ENCODE peak calls at places on chromosome 18, in six cellular contexts. One of them, this sample, is unnamed.

GRCh38 chr18:63832470-63832869 is 55.0 kb upstream of the SERPINB2 start:
- DNase-seq in astrocyte of the spinal cord: peak
- DNase-seq in GM23338: no peak
- DNase-seq in fibroblast of the aortic adventitia: no peak
- DNase-seq in HCT116: no peak
- DNase-seq in tibial artery: no peak
- DNase-seq in this sample: no peak

GRCh38 chr18:7950380-7951143 is 383.4 kb downstream of the PTPRM start:
- DNase-seq in astrocyte of the spinal cord: peak
- DNase-seq in GM23338: no peak
- DNase-seq in fibroblast of the aortic adventitia: peak
- DNase-seq in HCT116: peak
- DNase-seq in tibial artery: no peak
- DNase-seq in this sample: no peak

GRCh38 chr18:80034068-80034851 is at the start of gene RBFA:
- DNase-seq in fibroblast of the aortic adventitia: peak
- DNase-seq in tibial artery: peak
- DNase-seq in astrocyte of the spinal cord: peak
- DNase-seq in GM23338: peak
- DNase-seq in HCT116: peak
- DNase-seq in this sample: peak

GRCh38 chr18:23324056-23324811 is 128.9 kb upstream of the RIOK3 start:
- DNase-seq in astrocyte of the spinal cord: peak
- DNase-seq in fibroblast of the aortic adventitia: no peak
- DNase-seq in GM23338: peak
- DNase-seq in HCT116: no peak
- DNase-seq in tibial artery: no peak
- DNase-seq in this sample: no peak

GRCh38 chr18:7452331-7452730 is 114.8 kb upstream of the PTPRM start:
- DNase-seq in tibial artery: no peak
- DNase-seq in HCT116: peak
- DNase-seq in fibroblast of the aortic adventitia: no peak
- DNase-seq in GM23338: peak
- DNase-seq in astrocyte of the spinal cord: peak
- DNase-seq in this sample: no peak

GRCh38 chr18:79245517-79246001 is 150.2 kb upstream of the NFATC1 start:
- DNase-seq in astrocyte of the spinal cord: no peak
- DNase-seq in tibial artery: no peak
- DNase-seq in GM23338: no peak
- DNase-seq in fibroblast of the aortic adventitia: no peak
- DNase-seq in HCT116: peak
- DNase-seq in this sample: no peak

GRCh38 chr18:9792565-9793226 is 84.6 kb downstream of the RAB31 start:
- DNase-seq in fibroblast of the aortic adventitia: no peak
- DNase-seq in GM23338: peak
- DNase-seq in astrocyte of the spinal cord: no peak
- DNase-seq in HCT116: no peak
- DNase-seq in tibial artery: no peak
- DNase-seq in this sample: no peak

GRCh38 chr18:59898609-59899297 is 1.0 kb upstream of the PMAIP1 start:
- DNase-seq in GM23338: no peak
- DNase-seq in tibial artery: no peak
- DNase-seq in HCT116: no peak
- DNase-seq in fibroblast of the aortic adventitia: no peak
- DNase-seq in astrocyte of the spinal cord: no peak
- DNase-seq in this sample: no peak

GRCh38 chr18:79740741-79741700 is 56.7 kb upstream of the KCNG2 start:
- DNase-seq in GM23338: no peak
- DNase-seq in tibial artery: peak
- DNase-seq in astrocyte of the spinal cord: peak
- DNase-seq in fibroblast of the aortic adventitia: no peak
- DNase-seq in HCT116: no peak
- DNase-seq in this sample: no peak

GRCh38 chr18:60019463-60019840 is 119.7 kb downstream of the PMAIP1 start:
- DNase-seq in GM23338: no peak
- DNase-seq in astrocyte of the spinal cord: peak
- DNase-seq in HCT116: no peak
- DNase-seq in tibial artery: no peak
- DNase-seq in fibroblast of the aortic adventitia: peak
- DNase-seq in this sample: peak

GRCh38 chr18:48924621-48925601 is 25.9 kb downstream of the SMAD7 start:
- DNase-seq in HCT116: no peak
- DNase-seq in astrocyte of the spinal cord: no peak
- DNase-seq in fibroblast of the aortic adventitia: no peak
- DNase-seq in tibial artery: peak
- DNase-seq in GM23338: no peak
- DNase-seq in this sample: no peak

GRCh38 chr18:74977041-74977440 is 231.9 kb downstream of the PTGR3 start:
- DNase-seq in fibroblast of the aortic adventitia: no peak
- DNase-seq in tibial artery: no peak
- DNase-seq in HCT116: no peak
- DNase-seq in astrocyte of the spinal cord: no peak
- DNase-seq in GM23338: no peak
- DNase-seq in this sample: no peak

GRCh38 chr18:55110436-55110835 is 151.2 kb upstream of the CCDC68 start:
- DNase-seq in HCT116: no peak
- DNase-seq in fibroblast of the aortic adventitia: no peak
- DNase-seq in astrocyte of the spinal cord: no peak
- DNase-seq in GM23338: no peak
- DNase-seq in tibial artery: no peak
- DNase-seq in this sample: no peak

GRCh38 chr18:55097406-55098170 is 138.3 kb upstream of the CCDC68 start:
- DNase-seq in HCT116: no peak
- DNase-seq in fibroblast of the aortic adventitia: no peak
- DNase-seq in astrocyte of the spinal cord: peak
- DNase-seq in tibial artery: no peak
- DNase-seq in GM23338: no peak
- DNase-seq in this sample: no peak

GRCh38 chr18:74745658-74746403 is 148.2 kb downstream of the ZNF407 start:
- DNase-seq in GM23338: no peak
- DNase-seq in tibial artery: no peak
- DNase-seq in astrocyte of the spinal cord: peak
- DNase-seq in fibroblast of the aortic adventitia: peak
- DNase-seq in HCT116: peak
- DNase-seq in this sample: peak

GRCh38 chr18:60895181-60895580 is 438.0 kb upstream of the CDH20 start:
- DNase-seq in HCT116: no peak
- DNase-seq in GM23338: no peak
- DNase-seq in tibial artery: no peak
- DNase-seq in fibroblast of the aortic adventitia: peak
- DNase-seq in astrocyte of the spinal cord: peak
- DNase-seq in this sample: no peak

GRCh38 chr18:63319383-63320040 is at the start of gene BCL2:
- DNase-seq in astrocyte of the spinal cord: peak
- DNase-seq in fibroblast of the aortic adventitia: peak
- DNase-seq in HCT116: no peak
- DNase-seq in GM23338: peak
- DNase-seq in tibial artery: peak
- DNase-seq in this sample: no peak

GRCh38 chr18:59623456-59624383 is 73.5 kb downstream of the CCBE1 start:
- DNase-seq in GM23338: no peak
- DNase-seq in tibial artery: no peak
- DNase-seq in astrocyte of the spinal cord: peak
- DNase-seq in HCT116: no peak
- DNase-seq in fibroblast of the aortic adventitia: peak
- DNase-seq in this sample: no peak

GRCh38 chr18:54958711-54959625 is at the start of gene CCDC68:
- DNase-seq in HCT116: no peak
- DNase-seq in astrocyte of the spinal cord: no peak
- DNase-seq in fibroblast of the aortic adventitia: no peak
- DNase-seq in tibial artery: no peak
- DNase-seq in GM23338: peak
- DNase-seq in this sample: no peak

GRCh38 chr18:274313-274712 is 6.5 kb upstream of the THOC1 start:
- DNase-seq in tibial artery: no peak
- DNase-seq in astrocyte of the spinal cord: no peak
- DNase-seq in HCT116: no peak
- DNase-seq in fibroblast of the aortic adventitia: no peak
- DNase-seq in GM23338: no peak
- DNase-seq in this sample: no peak

GRCh38 chr18:457533-457932 is 43.0 kb downstream of the COLEC12 start:
- DNase-seq in fibroblast of the aortic adventitia: peak
- DNase-seq in tibial artery: no peak
- DNase-seq in HCT116: no peak
- DNase-seq in GM23338: no peak
- DNase-seq in astrocyte of the spinal cord: no peak
- DNase-seq in this sample: no peak

GRCh38 chr18:57150828-57151227 is 3.9 kb downstream of the BOD1L2 start:
- DNase-seq in tibial artery: no peak
- DNase-seq in GM23338: peak
- DNase-seq in astrocyte of the spinal cord: no peak
- DNase-seq in fibroblast of the aortic adventitia: no peak
- DNase-seq in HCT116: no peak
- DNase-seq in this sample: no peak

GRCh38 chr18:78090584-78090983 is 840.9 kb downstream of the GALR1 start:
- DNase-seq in HCT116: no peak
- DNase-seq in tibial artery: no peak
- DNase-seq in astrocyte of the spinal cord: no peak
- DNase-seq in fibroblast of the aortic adventitia: no peak
- DNase-seq in GM23338: no peak
- DNase-seq in this sample: no peak

GRCh38 chr18:8283901-8284585 is 325.2 kb upstream of the RAB12 start:
- DNase-seq in GM23338: no peak
- DNase-seq in astrocyte of the spinal cord: peak
- DNase-seq in fibroblast of the aortic adventitia: peak
- DNase-seq in tibial artery: no peak
- DNase-seq in HCT116: no peak
- DNase-seq in this sample: peak

GRCh38 chr18:74468547-74469014 is 11.5 kb upstream of the DIPK1C start:
- DNase-seq in tibial artery: no peak
- DNase-seq in GM23338: no peak
- DNase-seq in fibroblast of the aortic adventitia: peak
- DNase-seq in HCT116: no peak
- DNase-seq in astrocyte of the spinal cord: peak
- DNase-seq in this sample: no peak

GRCh38 chr18:47944972-47945843 is 14.7 kb upstream of the SMAD2 start:
- DNase-seq in tibial artery: no peak
- DNase-seq in astrocyte of the spinal cord: peak
- DNase-seq in GM23338: no peak
- DNase-seq in fibroblast of the aortic adventitia: peak
- DNase-seq in HCT116: no peak
- DNase-seq in this sample: no peak

GRCh38 chr18:37524546-37525301 is 40.9 kb downstream of the CELF4 start:
- DNase-seq in GM23338: peak
- DNase-seq in fibroblast of the aortic adventitia: no peak
- DNase-seq in HCT116: no peak
- DNase-seq in astrocyte of the spinal cord: no peak
- DNase-seq in tibial artery: no peak
- DNase-seq in this sample: no peak

GRCh38 chr18:31819925-31820229 is 59.2 kb upstream of the SLC25A52 start:
- DNase-seq in fibroblast of the aortic adventitia: no peak
- DNase-seq in astrocyte of the spinal cord: no peak
- DNase-seq in GM23338: no peak
- DNase-seq in tibial artery: no peak
- DNase-seq in HCT116: no peak
- DNase-seq in this sample: no peak
- TF ChIP-seq CTCF in fibroblast of the aortic adventitia: no peak
- TF ChIP-seq CTCF in astrocyte of the spinal cord: no peak
- TF ChIP-seq CTCF in GM23338: no peak
- TF ChIP-seq CTCF in tibial artery: no peak
- TF ChIP-seq CTCF in HCT116: no peak
- TF ChIP-seq CTCF in this sample: no peak

GRCh38 chr18:11946756-11947155 is 34.6 kb upstream of the IMPA2 start:
- DNase-seq in fibroblast of the aortic adventitia: peak
- DNase-seq in astrocyte of the spinal cord: peak
- DNase-seq in tibial artery: peak
- DNase-seq in GM23338: peak
- DNase-seq in HCT116: no peak
- DNase-seq in this sample: no peak
- H3K4me3 ChIP-seq in fibroblast of the aortic adventitia: no peak
- H3K4me3 ChIP-seq in astrocyte of the spinal cord: no peak
- H3K4me3 ChIP-seq in tibial artery: peak
- H3K4me3 ChIP-seq in GM23338: peak
- H3K4me3 ChIP-seq in HCT116: peak
- H3K4me3 ChIP-seq in this sample: no peak

GRCh38 chr18:2939317-2939716 is 73.6 kb downstream of the LPIN2 start:
- DNase-seq in tibial artery: no peak
- DNase-seq in GM23338: no peak
- DNase-seq in astrocyte of the spinal cord: no peak
- DNase-seq in HCT116: no peak
- DNase-seq in fibroblast of the aortic adventitia: no peak
- DNase-seq in this sample: no peak
- TF ChIP-seq CTCF in tibial artery: no peak
- TF ChIP-seq CTCF in GM23338: no peak
- TF ChIP-seq CTCF in astrocyte of the spinal cord: no peak
- TF ChIP-seq CTCF in HCT116: no peak
- TF ChIP-seq CTCF in fibroblast of the aortic adventitia: no peak
- TF ChIP-seq CTCF in this sample: no peak

GRCh38 chr18:42086288-42086687 is 131.3 kb downstream of the PIK3C3 start:
- DNase-seq in GM23338: no peak
- DNase-seq in tibial artery: no peak
- DNase-seq in astrocyte of the spinal cord: peak
- DNase-seq in HCT116: no peak
- DNase-seq in fibroblast of the aortic adventitia: peak
- DNase-seq in this sample: no peak

GRCh38 chr18:42082415-42083234 is 127.6 kb downstream of the PIK3C3 start:
- DNase-seq in fibroblast of the aortic adventitia: no peak
- DNase-seq in astrocyte of the spinal cord: no peak
- DNase-seq in tibial artery: no peak
- DNase-seq in HCT116: no peak
- DNase-seq in GM23338: no peak
- DNase-seq in this sample: no peak

GRCh38 chr18:42087195-42087594 is 132.2 kb downstream of the PIK3C3 start:
- DNase-seq in astrocyte of the spinal cord: no peak
- DNase-seq in HCT116: no peak
- DNase-seq in tibial artery: no peak
- DNase-seq in GM23338: no peak
- DNase-seq in fibroblast of the aortic adventitia: peak
- DNase-seq in this sample: no peak

GRCh38 chr18:42092848-42093247 is 137.8 kb downstream of the PIK3C3 start:
- DNase-seq in GM23338: no peak
- DNase-seq in astrocyte of the spinal cord: no peak
- DNase-seq in tibial artery: no peak
- DNase-seq in fibroblast of the aortic adventitia: peak
- DNase-seq in HCT116: no peak
- DNase-seq in this sample: no peak

DNA sequence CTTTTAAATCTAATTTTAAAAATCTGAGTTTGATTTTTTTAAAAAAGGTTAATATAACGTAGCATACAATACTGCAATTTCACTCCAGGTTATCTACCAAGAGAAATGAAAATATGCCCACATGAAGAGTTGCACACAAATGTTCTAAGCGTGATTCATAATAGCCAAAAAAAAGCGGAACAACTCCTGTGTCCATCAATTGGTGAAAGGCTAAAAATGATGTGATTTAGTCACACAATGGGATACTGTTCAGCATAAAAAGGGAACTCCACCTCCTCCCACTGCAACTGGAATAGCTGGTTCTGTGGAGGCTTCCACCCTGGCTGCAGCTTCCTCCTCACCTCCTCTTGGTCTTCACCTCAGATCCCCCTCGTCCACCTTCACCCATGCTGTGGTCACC is 132.8 kb downstream of the PIK3C3 start:
- DNase-seq in fibroblast of the aortic adventitia: no peak
- DNase-seq in HCT116: no peak
- DNase-seq in tibial artery: no peak
- DNase-seq in astrocyte of the spinal cord: no peak
- DNase-seq in GM23338: no peak
- DNase-seq in this sample: no peak
- H3K4me3 ChIP-seq in fibroblast of the aortic adventitia: no peak
- H3K4me3 ChIP-seq in HCT116: no peak
- H3K4me3 ChIP-seq in tibial artery: no peak
- H3K4me3 ChIP-seq in astrocyte of the spinal cord: no peak
- H3K4me3 ChIP-seq in GM23338: no peak
- H3K4me3 ChIP-seq in this sample: no peak